ENCODE peak calls at places on chromosome 5, in nine cellular contexts. X is stimulated activated CD4-positive, alpha-beta T cell treated with anti-CD3 and anti-CD28 coated beads, Interleukin-2, amount 100 ng/mL, for 48 hours; M is testis; C is adipocyte; Q is T-helper 2 cell; R is neural crest cell; O is activated naive CD4-positive, alpha-beta T cell treated with anti-CD3 and anti-CD28 coated beads, Interleukin-2, amount 50 U/mL, for 16 hours; F is mucosa of descending colon; P is IMR-90. U is an unnamed sample.

GRCh38 chr5:33310471-33310870 is 130.3 kb upstream of the TARS1 start:
- DNase-seq in R (no peak), F (no peak), C (peak), P (peak), X (no peak), O (no peak), Q (no peak), M (no peak), U (no peak)

GRCh38 chr5:80755634-80756033 is 100.9 kb upstream of the DHFR start:
- DNase-seq in P (no peak), X (no peak), O (no peak), C (no peak), R (no peak), M (no peak), F (peak), Q (peak), U (no peak)

GRCh38 chr5:159928122-159928960 is 12.1 kb downstream of the ADRA1B start:
- DNase-seq in O (no peak), X (no peak), P (peak), Q (no peak), C (peak), M (no peak), F (no peak), R (no peak), U (no peak)

GRCh38 chr5:72178910-72179815 is 71.9 kb downstream of the MAP1B start:
- DNase-seq in R (peak), P (peak), O (no peak), M (peak), X (no peak), C (peak), Q (no peak), F (peak), U (no peak)

GRCh38 chr5:167699434-167699833 is 592.0 kb upstream of the WWC1 start:
- DNase-seq in C (peak), O (no peak), R (no peak), F (no peak), Q (no peak), X (no peak), P (peak), M (no peak), U (no peak)

GRCh38 chr5:83726912-83727311 is 6.3 kb upstream of the HAPLN1 start:
- DNase-seq in X (no peak), P (peak), O (no peak), C (peak), Q (no peak), R (no peak), M (no peak), F (no peak), U (no peak)

GRCh38 chr5:10303699-10304170 is 4.0 kb downstream of the CMBL start:
- DNase-seq in R (no peak), F (no peak), C (no peak), P (no peak), X (no peak), Q (no peak), O (no peak), M (no peak), U (no peak)

GRCh38 chr5:150022163-150022540 is 21.6 kb downstream of the HMGXB3 start:
- DNase-seq in O (no peak), Q (no peak), F (no peak), C (peak), M (no peak), X (no peak), R (no peak), P (peak), U (no peak)

GRCh38 chr5:80098951-80099350 is 63.8 kb downstream of the THBS4 start:
- DNase-seq in X (no peak), C (no peak), Q (no peak), O (no peak), M (no peak), F (no peak), P (no peak), R (no peak), U (no peak)